ENCODE peak calls at places on chromosomes 1 and 21, in ten cellular contexts. One of them, this sample, is unnamed.

GRCh38 chr1:59689741-59690140 is 125.0 kb upstream of the HOOK1 start:
- DNase-seq in aorta: no peak
- DNase-seq in nucleus accumbens: no peak
- DNase-seq in stimulated activated CD8-positive, alpha-beta memory T cell treated with anti-CD3 and anti-CD28 coated beads, Interleukin-4, amount 100 ng/mL, for 4 hours: no peak
- DNase-seq in AG08395: no peak
- DNase-seq in osteocyte: no peak
- DNase-seq in astrocyte of the hippocampus: no peak
- DNase-seq in ELF-1: no peak
- DNase-seq in heart left ventricle: no peak
- DNase-seq in NCI-H1105: no peak
- DNase-seq in this sample: no peak

GRCh38 chr1:91406773-91407389 is 2.2 kb upstream of the HFM1 start:
- DNase-seq in osteocyte: no peak
- DNase-seq in heart left ventricle: no peak
- DNase-seq in astrocyte of the hippocampus: no peak
- DNase-seq in stimulated activated CD8-positive, alpha-beta memory T cell treated with anti-CD3 and anti-CD28 coated beads, Interleukin-4, amount 100 ng/mL, for 4 hours: no peak
- DNase-seq in ELF-1: no peak
- DNase-seq in aorta: no peak
- DNase-seq in AG08395: peak
- DNase-seq in NCI-H1105: no peak
- DNase-seq in nucleus accumbens: no peak
- DNase-seq in this sample: no peak

GRCh38 chr1:35505911-35506798 is 51.0 kb downstream of the KIAA0319L start:
- DNase-seq in ELF-1: no peak
- DNase-seq in astrocyte of the hippocampus: peak
- DNase-seq in nucleus accumbens: no peak
- DNase-seq in aorta: no peak
- DNase-seq in osteocyte: no peak
- DNase-seq in heart left ventricle: no peak
- DNase-seq in stimulated activated CD8-positive, alpha-beta memory T cell treated with anti-CD3 and anti-CD28 coated beads, Interleukin-4, amount 100 ng/mL, for 4 hours: no peak
- DNase-seq in NCI-H1105: no peak
- DNase-seq in AG08395: peak
- DNase-seq in this sample: no peak

GRCh38 chr21:31446206-31446900 is 102.3 kb upstream of the TIAM1 start:
- DNase-seq in aorta: no peak
- DNase-seq in astrocyte of the hippocampus: no peak
- DNase-seq in stimulated activated CD8-positive, alpha-beta memory T cell treated with anti-CD3 and anti-CD28 coated beads, Interleukin-4, amount 100 ng/mL, for 4 hours: peak
- DNase-seq in ELF-1: no peak
- DNase-seq in NCI-H1105: no peak
- DNase-seq in osteocyte: no peak
- DNase-seq in nucleus accumbens: no peak
- DNase-seq in heart left ventricle: no peak
- DNase-seq in AG08395: no peak
- DNase-seq in this sample: no peak

GRCh38 chr1:242055921-242056320 is 57.0 kb upstream of the MAP1LC3C start:
- DNase-seq in ELF-1: no peak
- DNase-seq in aorta: no peak
- DNase-seq in osteocyte: no peak
- DNase-seq in astrocyte of the hippocampus: peak
- DNase-seq in stimulated activated CD8-positive, alpha-beta memory T cell treated with anti-CD3 and anti-CD28 coated beads, Interleukin-4, amount 100 ng/mL, for 4 hours: no peak
- DNase-seq in AG08395: no peak
- DNase-seq in NCI-H1105: no peak
- DNase-seq in heart left ventricle: no peak
- DNase-seq in nucleus accumbens: no peak
- DNase-seq in this sample: no peak

GRCh38 chr1:55127827-55128343 is 87.3 kb downstream of the USP24 start:
- DNase-seq in heart left ventricle: no peak
- DNase-seq in aorta: no peak
- DNase-seq in stimulated activated CD8-positive, alpha-beta memory T cell treated with anti-CD3 and anti-CD28 coated beads, Interleukin-4, amount 100 ng/mL, for 4 hours: no peak
- DNase-seq in NCI-H1105: no peak
- DNase-seq in AG08395: no peak
- DNase-seq in ELF-1: no peak
- DNase-seq in osteocyte: no peak
- DNase-seq in nucleus accumbens: no peak
- DNase-seq in astrocyte of the hippocampus: peak
- DNase-seq in this sample: no peak

GRCh38 chr1:109764561-109765482 is 1.1 kb upstream of the EPS8L3 start:
- DNase-seq in stimulated activated CD8-positive, alpha-beta memory T cell treated with anti-CD3 and anti-CD28 coated beads, Interleukin-4, amount 100 ng/mL, for 4 hours: no peak
- DNase-seq in ELF-1: no peak
- DNase-seq in AG08395: no peak
- DNase-seq in NCI-H1105: no peak
- DNase-seq in astrocyte of the hippocampus: no peak
- DNase-seq in aorta: peak
- DNase-seq in osteocyte: no peak
- DNase-seq in nucleus accumbens: no peak
- DNase-seq in heart left ventricle: peak
- DNase-seq in this sample: peak

GRCh38 chr1:29271724-29272123 is 35.4 kb downstream of the PTPRU start:
- DNase-seq in ELF-1: peak
- DNase-seq in nucleus accumbens: no peak
- DNase-seq in AG08395: peak
- DNase-seq in aorta: peak
- DNase-seq in heart left ventricle: peak
- DNase-seq in NCI-H1105: no peak
- DNase-seq in stimulated activated CD8-positive, alpha-beta memory T cell treated with anti-CD3 and anti-CD28 coated beads, Interleukin-4, amount 100 ng/mL, for 4 hours: no peak
- DNase-seq in astrocyte of the hippocampus: peak
- DNase-seq in osteocyte: no peak
- DNase-seq in this sample: peak

GRCh38 chr1:32180186-32181060 is 948 bp downstream of the TXLNA start:
- DNase-seq in ELF-1: peak
- DNase-seq in NCI-H1105: no peak
- DNase-seq in AG08395: peak
- DNase-seq in osteocyte: peak
- DNase-seq in heart left ventricle: peak
- DNase-seq in aorta: peak
- DNase-seq in astrocyte of the hippocampus: peak
- DNase-seq in stimulated activated CD8-positive, alpha-beta memory T cell treated with anti-CD3 and anti-CD28 coated beads, Interleukin-4, amount 100 ng/mL, for 4 hours: no peak
- DNase-seq in nucleus accumbens: peak
- DNase-seq in this sample: no peak

GRCh38 chr1:154621875-154622274 is 13.9 kb upstream of the ADAR start:
- DNase-seq in heart left ventricle: no peak
- DNase-seq in AG08395: no peak
- DNase-seq in ELF-1: no peak
- DNase-seq in aorta: no peak
- DNase-seq in nucleus accumbens: no peak
- DNase-seq in NCI-H1105: no peak
- DNase-seq in osteocyte: no peak
- DNase-seq in stimulated activated CD8-positive, alpha-beta memory T cell treated with anti-CD3 and anti-CD28 coated beads, Interleukin-4, amount 100 ng/mL, for 4 hours: no peak
- DNase-seq in astrocyte of the hippocampus: no peak
- DNase-seq in this sample: no peak

This sample was measured in gastrocnemius medialis.